ENCODE peak calls at places on chromosomes 12 and 14, in four cellular contexts. L is ecto neural progenitor cell, K is OCI-LY7, M is HEK293T. T is an unnamed sample.

GRCh38 chr12:101759396-101760047 is 20.3 kb upstream of the SYCP3 start:
- DNase-seq in M (peak), L (no peak), K (peak), T (peak)

GRCh38 chr12:45329238-45329637 is 113.3 kb downstream of the ANO6 start:
- DNase-seq in K (no peak), L (no peak), M (no peak), T (peak)

GRCh38 chr14:74985028-74985310 is 17.8 kb upstream of the EIF2B2 start:
- DNase-seq in K (no peak), M (no peak), L (no peak), T (no peak)

GRCh38 chr14:39351708-39352107 is 80.5 kb downstream of the FBXO33 start:
- DNase-seq in L (no peak), M (no peak), K (no peak), T (peak)

GRCh38 chr12:131002271-131002670 is 48.6 kb downstream of the ADGRD1 start:
- DNase-seq in K (peak), M (no peak), L (no peak), T (no peak)

GRCh38 chr12:24821691-24822090 is 127.2 kb downstream of the BCAT1 start:
- DNase-seq in L (no peak), M (no peak), K (no peak), T (peak)

GRCh38 chr14:51219473-51220448 is 20.3 kb upstream of the TMX1 start:
- DNase-seq in K (peak), L (no peak), M (no peak), T (peak)

GRCh38 chr14:23183479-23183878 is at the start of gene SLC7A8:
- DNase-seq in K (peak), L (peak), M (peak), T (no peak)

GRCh38 chr12:64147011-64147671 is 75.0 kb downstream of the KICS2 start:
- DNase-seq in M (no peak), L (no peak), K (no peak), T (no peak)

GRCh38 chr12:77488041-77488620 is 342.6 kb upstream of the NAV3 start:
- DNase-seq in M (no peak), L (no peak), K (no peak), T (peak)

GRCh38 chr12:127108360-127109215 is 1158.4 kb upstream of the TMEM132C start:
- DNase-seq in K (peak), L (peak), M (peak), T (peak)

GRCh38 chr12:81530352-81530751 is 228.8 kb downstream of the PPFIA2 start:
- DNase-seq in M (no peak), L (no peak), K (no peak), T (peak)

T was measured in iris pigment epithelial cell.